ENCODE peak calls at places on chromosome 19, in six cellular contexts. One of them, this sample, is unnamed.

GRCh38 chr19:13974073-13974472 is 21.8 kb downstream of the DCAF15 start:
- DNase-seq in DND-41: peak; percentile 47
- DNase-seq in fibroblast of lung: no peak
- DNase-seq in astrocyte: no peak
- DNase-seq in cardiac muscle cell: no peak
- DNase-seq in brain microvascular endothelial cell: no peak
- DNase-seq in this sample: peak; percentile 59

GRCh38 chr19:13985771-13986347 is 20.3 kb downstream of the RFX1 start:
- DNase-seq in astrocyte: no peak
- DNase-seq in brain microvascular endothelial cell: no peak
- DNase-seq in fibroblast of lung: no peak
- DNase-seq in cardiac muscle cell: no peak
- DNase-seq in DND-41: no peak
- DNase-seq in this sample: no peak

GRCh38 chr19:3817761-3818160 is 31.6 kb upstream of the MATK start:
- DNase-seq in DND-41: no peak
- DNase-seq in cardiac muscle cell: no peak
- DNase-seq in astrocyte: no peak
- DNase-seq in fibroblast of lung: no peak
- DNase-seq in brain microvascular endothelial cell: no peak
- DNase-seq in this sample: no peak

GRCh38 chr19:19053508-19054314 is 10.1 kb upstream of the SLC25A42 start:
- DNase-seq in cardiac muscle cell: peak; percentile 74
- DNase-seq in astrocyte: no peak
- DNase-seq in DND-41: peak; percentile 47
- DNase-seq in fibroblast of lung: peak; percentile 63
- DNase-seq in brain microvascular endothelial cell: peak; percentile 6
- DNase-seq in this sample: no peak

GRCh38 chr19:19064811-19065745 is 1.3 kb downstream of the SLC25A42 start:
- DNase-seq in fibroblast of lung: no peak
- DNase-seq in astrocyte: no peak
- DNase-seq in DND-41: peak; percentile 47
- DNase-seq in cardiac muscle cell: peak; percentile 22
- DNase-seq in brain microvascular endothelial cell: no peak
- DNase-seq in this sample: no peak

GRCh38 chr19:55206664-55207500 is 2.4 kb downstream of the PTPRH start:
- DNase-seq in cardiac muscle cell: peak; percentile 97
- DNase-seq in fibroblast of lung: peak; percentile 90
- DNase-seq in DND-41: peak; percentile 33
- DNase-seq in brain microvascular endothelial cell: peak; percentile 91
- DNase-seq in astrocyte: peak; percentile 76
- DNase-seq in this sample: peak; percentile 56

GRCh38 chr19:44792286-44792685 is 14.6 kb downstream of the CBLC start:
- DNase-seq in astrocyte: no peak
- DNase-seq in cardiac muscle cell: no peak
- DNase-seq in DND-41: no peak
- DNase-seq in brain microvascular endothelial cell: no peak
- DNase-seq in fibroblast of lung: no peak
- DNase-seq in this sample: no peak

GRCh38 chr19:2475018-2475701 is 767 bp upstream of the GADD45B start:
- DNase-seq in DND-41: peak; percentile 76
- DNase-seq in brain microvascular endothelial cell: peak; percentile 58
- DNase-seq in cardiac muscle cell: peak; percentile 73
- DNase-seq in fibroblast of lung: peak; percentile 56
- DNase-seq in astrocyte: peak; percentile 59
- DNase-seq in this sample: no peak

GRCh38 chr19:43743059-43743458 is 11.7 kb downstream of the SMG9 start:
- DNase-seq in cardiac muscle cell: peak; percentile 81
- DNase-seq in DND-41: no peak
- DNase-seq in brain microvascular endothelial cell: peak; percentile 78
- DNase-seq in astrocyte: peak; percentile 90
- DNase-seq in fibroblast of lung: no peak
- DNase-seq in this sample: no peak

GRCh38 chr19:16876904-16877361 is 11.9 kb upstream of the F2RL3 start:
- DNase-seq in brain microvascular endothelial cell: peak; percentile 46
- DNase-seq in astrocyte: peak; percentile 84
- DNase-seq in DND-41: no peak
- DNase-seq in cardiac muscle cell: peak; percentile 52
- DNase-seq in fibroblast of lung: no peak
- DNase-seq in this sample: no peak

GRCh38 chr19:3849092-3849491 is 19.7 kb downstream of the ZFR2 start:
- DNase-seq in fibroblast of lung: no peak
- DNase-seq in brain microvascular endothelial cell: no peak
- DNase-seq in cardiac muscle cell: no peak
- DNase-seq in DND-41: peak; percentile 56
- DNase-seq in astrocyte: no peak
- DNase-seq in this sample: no peak

GRCh38 chr19:6362351-6362801 is 1.0 kb downstream of the CLPP start:
- DNase-seq in cardiac muscle cell: no peak
- DNase-seq in fibroblast of lung: peak; percentile 7
- DNase-seq in brain microvascular endothelial cell: no peak
- DNase-seq in astrocyte: no peak
- DNase-seq in DND-41: peak; percentile 80
- DNase-seq in this sample: no peak

GRCh38 chr19:2118438-2118837 is 21.7 kb downstream of the IZUMO4 start:
- DNase-seq in fibroblast of lung: no peak
- DNase-seq in cardiac muscle cell: no peak
- DNase-seq in DND-41: no peak
- DNase-seq in brain microvascular endothelial cell: no peak
- DNase-seq in astrocyte: no peak
- DNase-seq in this sample: no peak

GRCh38 chr19:51692065-51692915 is 840 bp upstream of the SPACA6 start:
- DNase-seq in DND-41: no peak
- DNase-seq in cardiac muscle cell: no peak
- DNase-seq in astrocyte: no peak
- DNase-seq in brain microvascular endothelial cell: no peak
- DNase-seq in fibroblast of lung: no peak
- DNase-seq in this sample: no peak

GRCh38 chr19:679418-680286 is 3.5 kb downstream of the FSTL3 start:
- DNase-seq in fibroblast of lung: peak; percentile 90
- DNase-seq in brain microvascular endothelial cell: no peak
- DNase-seq in cardiac muscle cell: peak; percentile 89
- DNase-seq in DND-41: peak; percentile 61
- DNase-seq in astrocyte: peak; percentile 74
- DNase-seq in this sample: no peak

GRCh38 chr19:48556163-48556562 is 4.2 kb downstream of the SULT2B1 start:
- DNase-seq in fibroblast of lung: peak; percentile 68
- DNase-seq in DND-41: no peak
- DNase-seq in brain microvascular endothelial cell: peak; percentile 41
- DNase-seq in astrocyte: peak; percentile 41
- DNase-seq in cardiac muscle cell: peak; percentile 60
- DNase-seq in this sample: no peak

GRCh38 chr19:29873024-29873800 is 61.4 kb downstream of the CCNE1 start:
- DNase-seq in fibroblast of lung: peak; percentile 9
- DNase-seq in astrocyte: no peak
- DNase-seq in cardiac muscle cell: peak; percentile 34
- DNase-seq in DND-41: peak; percentile 43
- DNase-seq in brain microvascular endothelial cell: no peak
- DNase-seq in this sample: no peak

GRCh38 chr19:29875931-29876330 is 64.1 kb downstream of the CCNE1 start:
- DNase-seq in astrocyte: no peak
- DNase-seq in cardiac muscle cell: no peak
- DNase-seq in fibroblast of lung: no peak
- DNase-seq in brain microvascular endothelial cell: no peak
- DNase-seq in DND-41: no peak
- DNase-seq in this sample: no peak

GRCh38 chr19:29871143-29871542 is 59.4 kb downstream of the CCNE1 start:
- DNase-seq in DND-41: no peak
- DNase-seq in astrocyte: no peak
- DNase-seq in fibroblast of lung: no peak
- DNase-seq in brain microvascular endothelial cell: no peak
- DNase-seq in cardiac muscle cell: no peak
- DNase-seq in this sample: no peak

GRCh38 chr19:29873801-29874575 is 62.2 kb downstream of the CCNE1 start:
- DNase-seq in astrocyte: no peak
- DNase-seq in DND-41: no peak
- DNase-seq in cardiac muscle cell: no peak
- DNase-seq in fibroblast of lung: no peak
- DNase-seq in brain microvascular endothelial cell: no peak
- DNase-seq in this sample: no peak

GRCh38 chr19:29872224-29872731 is 60.5 kb downstream of the CCNE1 start:
- DNase-seq in brain microvascular endothelial cell: no peak
- DNase-seq in DND-41: no peak
- DNase-seq in fibroblast of lung: peak; percentile 5
- DNase-seq in astrocyte: peak; percentile 6
- DNase-seq in cardiac muscle cell: peak; percentile 47
- DNase-seq in this sample: no peak
- TF ChIP-seq CTCF in brain microvascular endothelial cell: peak; percentile 38
- TF ChIP-seq CTCF in DND-41: no peak
- TF ChIP-seq CTCF in fibroblast of lung: no peak
- TF ChIP-seq CTCF in astrocyte: no peak
- TF ChIP-seq CTCF in cardiac muscle cell: peak; percentile 27
- TF ChIP-seq CTCF in this sample: no peak

GRCh38 chr19:35329323-35329722 is 336 bp downstream of the CD22 start:
- DNase-seq in astrocyte: no peak
- DNase-seq in DND-41: no peak
- DNase-seq in cardiac muscle cell: no peak
- DNase-seq in brain microvascular endothelial cell: no peak
- DNase-seq in fibroblast of lung: no peak
- DNase-seq in this sample: no peak

GRCh38 chr19:35330475-35330874 is 1.5 kb downstream of the CD22 start:
- DNase-seq in cardiac muscle cell: no peak
- DNase-seq in fibroblast of lung: no peak
- DNase-seq in brain microvascular endothelial cell: no peak
- DNase-seq in astrocyte: no peak
- DNase-seq in DND-41: no peak
- DNase-seq in this sample: no peak

GRCh38 chr19:35327642-35328041 is 1.3 kb upstream of the CD22 start:
- DNase-seq in astrocyte: no peak
- DNase-seq in fibroblast of lung: no peak
- DNase-seq in brain microvascular endothelial cell: no peak
- DNase-seq in DND-41: no peak
- DNase-seq in cardiac muscle cell: no peak
- DNase-seq in this sample: no peak

GRCh38 chr19:35331551-35332214 is 2.7 kb downstream of the CD22 start:
- DNase-seq in brain microvascular endothelial cell: no peak
- DNase-seq in DND-41: no peak
- DNase-seq in fibroblast of lung: no peak
- DNase-seq in cardiac muscle cell: no peak
- DNase-seq in astrocyte: no peak
- DNase-seq in this sample: no peak

DNA sequence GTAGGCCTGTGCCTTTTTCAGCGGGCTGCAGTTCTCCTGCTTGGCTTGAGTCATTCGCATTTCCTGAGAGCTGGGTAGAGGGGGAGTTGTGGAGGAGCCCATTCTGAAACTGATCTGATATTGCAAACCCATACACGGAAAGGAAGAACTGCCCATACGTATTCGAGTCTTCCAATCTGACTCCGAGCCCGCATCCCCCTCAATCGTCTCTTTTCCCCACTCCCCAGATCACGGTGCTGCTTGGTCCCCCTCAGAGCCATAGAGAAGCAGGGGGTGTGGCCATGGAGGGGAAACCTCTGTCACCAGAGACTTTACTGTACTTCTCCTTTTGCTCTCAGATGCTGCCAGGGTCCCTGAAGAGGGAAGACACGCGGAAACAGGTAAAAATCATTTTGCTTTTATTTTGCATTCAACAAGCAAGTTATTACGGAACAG is at the start of gene CD22:
- DNase-seq in brain microvascular endothelial cell: no peak
- DNase-seq in cardiac muscle cell: no peak
- DNase-seq in fibroblast of lung: no peak
- DNase-seq in DND-41: no peak
- DNase-seq in astrocyte: no peak
- DNase-seq in this sample: no peak
- H3K27me3 ChIP-seq in brain microvascular endothelial cell: no peaks in the 10 kb centered on the region
- H3K27me3 ChIP-seq in cardiac muscle cell: no peaks in the 10 kb centered on the region
- H3K27me3 ChIP-seq in fibroblast of lung: no peaks in the 10 kb centered on the region
- H3K27me3 ChIP-seq in DND-41: peaks cover 6% of the 10 kb centered on the region
- H3K27me3 ChIP-seq in astrocyte: no peaks in the 10 kb centered on the region
- H3K27me3 ChIP-seq in this sample: peaks cover 2% of the 10 kb centered on the region

GRCh38 chr19:47197141-47197540 is 33.9 kb downstream of the BBC3 start:
- DNase-seq in DND-41: no peak
- DNase-seq in cardiac muscle cell: no peak
- DNase-seq in brain microvascular endothelial cell: no peak
- DNase-seq in fibroblast of lung: no peak
- DNase-seq in astrocyte: no peak
- DNase-seq in this sample: no peak
- H3K36me3 ChIP-seq in DND-41: peaks cover 81% of the 10 kb centered on the region
- H3K36me3 ChIP-seq in cardiac muscle cell: peaks cover 9% of the 10 kb centered on the region
- H3K36me3 ChIP-seq in brain microvascular endothelial cell: peaks cover 10% of the 10 kb centered on the region
- H3K36me3 ChIP-seq in fibroblast of lung: peaks cover 10% of the 10 kb centered on the region
- H3K36me3 ChIP-seq in astrocyte: peaks cover 22% of the 10 kb centered on the region
- H3K36me3 ChIP-seq in this sample: peaks cover 1% of the 10 kb centered on the region

DNA sequence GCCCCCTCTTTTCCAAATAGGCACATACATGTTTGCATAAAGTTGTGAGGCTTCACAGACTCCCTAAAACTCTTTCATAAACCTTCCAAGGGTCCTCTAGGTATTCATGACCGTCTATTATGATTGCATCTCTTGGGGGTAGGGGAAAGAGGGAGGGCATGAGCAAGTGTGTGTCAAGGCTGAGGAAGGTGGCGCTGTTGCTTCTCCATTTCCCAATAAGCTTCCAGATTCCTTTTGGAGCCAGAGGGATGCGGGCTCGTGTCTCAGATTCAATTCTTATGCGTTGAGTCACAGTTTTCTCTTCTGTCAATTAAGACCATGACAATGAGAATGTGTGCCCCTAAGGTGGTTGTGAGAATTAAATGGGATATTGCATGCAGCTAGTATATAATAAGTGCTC is 51.0 kb upstream of the CYP2A7 start:
- DNase-seq in cardiac muscle cell: peak; percentile 30
- DNase-seq in fibroblast of lung: no peak
- DNase-seq in DND-41: no peak
- DNase-seq in brain microvascular endothelial cell: no peak
- DNase-seq in astrocyte: no peak
- DNase-seq in this sample: no peak
- TF ChIP-seq CTCF in cardiac muscle cell: peak; percentile 17
- TF ChIP-seq CTCF in fibroblast of lung: no peak
- TF ChIP-seq CTCF in DND-41: no peak
- TF ChIP-seq CTCF in brain microvascular endothelial cell: no peak
- TF ChIP-seq CTCF in astrocyte: no peak
- TF ChIP-seq CTCF in this sample: no peak

DNA sequence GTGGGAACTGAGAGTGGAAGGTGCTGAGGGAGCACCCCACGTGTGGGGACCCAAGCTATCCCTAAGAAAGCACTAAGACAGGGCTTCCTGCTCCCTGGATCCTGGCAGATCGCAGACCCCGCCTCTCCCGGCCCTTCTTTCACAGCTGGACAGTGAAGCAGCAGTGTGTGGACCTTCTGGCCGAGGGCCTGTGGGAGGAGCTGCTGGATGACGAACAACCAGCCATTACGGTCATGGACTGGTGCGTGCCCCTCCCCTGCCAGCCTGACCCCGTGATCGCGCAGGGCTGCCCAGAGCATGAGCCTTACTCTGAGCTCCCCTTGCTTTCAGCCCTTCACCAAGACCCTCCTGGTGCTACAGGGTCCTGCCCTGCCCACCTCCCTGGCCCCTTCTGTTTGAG is 2.3 kb downstream of the NCCRP1 start:
- DNase-seq in fibroblast of lung: peak; percentile 78
- DNase-seq in DND-41: no peak
- DNase-seq in brain microvascular endothelial cell: no peak
- DNase-seq in astrocyte: peak; percentile 9
- DNase-seq in cardiac muscle cell: peak; percentile 81
- DNase-seq in this sample: peak; percentile 65
- H3K27me3 ChIP-seq in fibroblast of lung: peaks cover 38% of the 10 kb centered on the region
- H3K27me3 ChIP-seq in DND-41: no peaks in the 10 kb centered on the region
- H3K27me3 ChIP-seq in brain microvascular endothelial cell: peaks cover 48% of the 10 kb centered on the region
- H3K27me3 ChIP-seq in astrocyte: peaks cover 40% of the 10 kb centered on the region
- H3K27me3 ChIP-seq in cardiac muscle cell: peaks cover 16% of the 10 kb centered on the region
- H3K27me3 ChIP-seq in this sample: peaks cover 56% of the 10 kb centered on the region

This sample was measured in kidney epithelial cell.